ENCODE peak calls at places on chromosomes 7 and 10, in eight cellular contexts. One of them, this sample, is unnamed.

GRCh38 chr7:151408839-151409554 is 841 bp downstream of the WDR86 start:
- DNase-seq in neuronal stem cell: no peak
- DNase-seq in K562: no peak
- DNase-seq in mesendoderm: peak; percentile 89
- DNase-seq in Karpas-422: no peak
- DNase-seq in HCT116: no peak
- DNase-seq in mammary epithelial cell: no peak
- DNase-seq in IMR-90: no peak
- DNase-seq in this sample: no peak

GRCh38 chr7:84492565-84493034 is 298.0 kb upstream of the SEMA3A start:
- DNase-seq in HCT116: no peak
- DNase-seq in neuronal stem cell: no peak
- DNase-seq in IMR-90: no peak
- DNase-seq in Karpas-422: no peak
- DNase-seq in mesendoderm: no peak
- DNase-seq in K562: no peak
- DNase-seq in mammary epithelial cell: no peak
- DNase-seq in this sample: peak; percentile 75

GRCh38 chr7:141028767-141029166 is 14.0 kb upstream of the MRPS33 start:
- DNase-seq in IMR-90: no peak
- DNase-seq in mammary epithelial cell: no peak
- DNase-seq in neuronal stem cell: no peak
- DNase-seq in HCT116: no peak
- DNase-seq in K562: no peak
- DNase-seq in Karpas-422: no peak
- DNase-seq in mesendoderm: no peak
- DNase-seq in this sample: no peak

GRCh38 chr10:131280101-131280500 is 31.4 kb downstream of the TCERG1L start:
- DNase-seq in neuronal stem cell: no peak
- DNase-seq in IMR-90: no peak
- DNase-seq in Karpas-422: no peak
- DNase-seq in HCT116: no peak
- DNase-seq in mesendoderm: peak; percentile 100
- DNase-seq in mammary epithelial cell: no peak
- DNase-seq in K562: no peak
- DNase-seq in this sample: no peak

GRCh38 chr10:3206516-3207157 is 34.1 kb upstream of the PITRM1 start:
- DNase-seq in IMR-90: no peak
- DNase-seq in neuronal stem cell: no peak
- DNase-seq in Karpas-422: no peak
- DNase-seq in mesendoderm: no peak
- DNase-seq in mammary epithelial cell: no peak
- DNase-seq in HCT116: no peak
- DNase-seq in K562: peak; percentile 22
- DNase-seq in this sample: no peak

GRCh38 chr10:60958892-60959601 is 15.1 kb upstream of the RHOBTB1 start:
- DNase-seq in mammary epithelial cell: no peak
- DNase-seq in IMR-90: peak; percentile 57
- DNase-seq in Karpas-422: no peak
- DNase-seq in neuronal stem cell: no peak
- DNase-seq in HCT116: no peak
- DNase-seq in K562: no peak
- DNase-seq in mesendoderm: no peak
- DNase-seq in this sample: peak; percentile 55

GRCh38 chr7:135333946-135334345 is 100.3 kb downstream of the STRA8 start:
- DNase-seq in K562: no peak
- DNase-seq in mammary epithelial cell: no peak
- DNase-seq in IMR-90: no peak
- DNase-seq in mesendoderm: no peak
- DNase-seq in neuronal stem cell: no peak
- DNase-seq in Karpas-422: no peak
- DNase-seq in HCT116: no peak
- DNase-seq in this sample: no peak

GRCh38 chr7:30450123-30450982 is 28.2 kb downstream of the NOD1 start:
- DNase-seq in HCT116: no peak
- DNase-seq in neuronal stem cell: no peak
- DNase-seq in mesendoderm: no peak
- DNase-seq in K562: no peak
- DNase-seq in IMR-90: no peak
- DNase-seq in Karpas-422: no peak
- DNase-seq in mammary epithelial cell: no peak
- DNase-seq in this sample: no peak

GRCh38 chr7:116953372-116953726 is at the start of gene ST7:
- DNase-seq in IMR-90: peak; percentile 68
- DNase-seq in K562: no peak
- DNase-seq in HCT116: peak; percentile 42
- DNase-seq in mesendoderm: peak; percentile 76
- DNase-seq in mammary epithelial cell: peak; percentile 73
- DNase-seq in neuronal stem cell: peak; percentile 65
- DNase-seq in Karpas-422: peak; percentile 74
- DNase-seq in this sample: peak; percentile 93

GRCh38 chr10:22481687-22482539 is 136.6 kb downstream of the SPAG6 start:
- DNase-seq in neuronal stem cell: no peak
- DNase-seq in K562: peak; percentile 15
- DNase-seq in Karpas-422: no peak
- DNase-seq in mammary epithelial cell: peak; percentile 17
- DNase-seq in mesendoderm: peak; percentile 13
- DNase-seq in IMR-90: no peak
- DNase-seq in HCT116: no peak
- DNase-seq in this sample: peak; percentile 74

GRCh38 chr7:42946616-42946928 is 14.4 kb downstream of the MRPL32 start:
- DNase-seq in HCT116: no peak
- DNase-seq in Karpas-422: no peak
- DNase-seq in mesendoderm: no peak
- DNase-seq in neuronal stem cell: no peak
- DNase-seq in IMR-90: no peak
- DNase-seq in mammary epithelial cell: no peak
- DNase-seq in K562: no peak
- DNase-seq in this sample: no peak

DNA sequence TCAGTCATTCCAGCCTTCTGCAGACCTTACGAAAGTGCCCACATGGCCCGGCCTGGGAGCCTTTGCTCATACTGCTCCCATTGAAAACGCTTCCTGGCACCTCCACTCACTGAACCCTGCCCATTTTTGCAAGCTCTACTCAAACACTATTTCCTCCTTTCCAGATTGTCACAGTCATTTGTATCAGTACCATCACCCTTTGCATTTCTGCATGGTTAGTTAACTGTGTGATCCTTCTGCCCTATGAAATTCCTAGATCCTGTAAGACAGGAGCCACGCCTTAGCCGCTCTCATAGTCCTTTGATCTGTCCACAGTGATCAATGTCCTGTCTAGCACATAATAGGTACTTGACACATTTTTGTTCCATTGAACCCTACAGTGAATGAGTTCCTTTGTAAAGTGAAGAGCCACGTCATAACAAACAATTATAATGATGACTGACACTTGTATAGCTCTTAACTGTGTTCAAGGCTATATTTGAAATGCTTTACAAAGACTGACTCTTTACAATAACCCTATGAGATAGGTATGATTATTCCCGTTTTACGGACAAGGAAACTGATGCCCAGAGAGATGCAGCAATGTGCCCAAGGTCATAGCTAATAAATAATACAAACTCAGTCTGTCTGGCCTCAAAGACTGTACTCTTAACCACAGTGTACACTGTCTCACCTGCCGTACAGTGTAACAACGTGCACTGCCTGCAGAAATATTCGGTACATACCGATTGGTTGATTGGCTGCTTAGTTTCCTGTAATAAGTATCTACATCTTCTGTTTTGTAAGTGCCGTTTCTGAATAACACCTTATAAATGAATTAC is 16.6 kb upstream of the ITIH2 start:
- DNase-seq in mesendoderm: no peak
- DNase-seq in K562: no peak
- DNase-seq in Karpas-422: no peak
- DNase-seq in mammary epithelial cell: no peak
- DNase-seq in neuronal stem cell: no peak
- DNase-seq in IMR-90: no peak
- DNase-seq in HCT116: no peak
- DNase-seq in this sample: no peak
- H3K4me2 ChIP-seq in mesendoderm: no peak overlapping the region
- H3K4me2 ChIP-seq in K562: no peak overlapping the region
- H3K4me2 ChIP-seq in Karpas-422: peak overlapping the region; percentile 16
- H3K4me2 ChIP-seq in mammary epithelial cell: no peak overlapping the region
- H3K4me2 ChIP-seq in neuronal stem cell: no peak overlapping the region
- H3K4me2 ChIP-seq in IMR-90: no peak overlapping the region
- H3K4me2 ChIP-seq in HCT116: peak overlapping the region; percentile 34
- H3K4me2 ChIP-seq in this sample: no peak overlapping the region

GRCh38 chr7:5291301-5291700 is 8.6 kb downstream of the SLC29A4 start:
- DNase-seq in HCT116: no peak
- DNase-seq in IMR-90: no peak
- DNase-seq in K562: no peak
- DNase-seq in neuronal stem cell: no peak
- DNase-seq in mammary epithelial cell: no peak
- DNase-seq in Karpas-422: no peak
- DNase-seq in mesendoderm: no peak
- DNase-seq in this sample: no peak
- H3K9ac ChIP-seq in HCT116: no peak overlapping the region
- H3K9ac ChIP-seq in IMR-90: no peak overlapping the region
- H3K9ac ChIP-seq in K562: no peak overlapping the region
- H3K9ac ChIP-seq in neuronal stem cell: no peak overlapping the region
- H3K9ac ChIP-seq in mammary epithelial cell: no peak overlapping the region
- H3K9ac ChIP-seq in Karpas-422: no peak overlapping the region
- H3K9ac ChIP-seq in mesendoderm: no peak overlapping the region
- H3K9ac ChIP-seq in this sample: no peak overlapping the region

DNA sequence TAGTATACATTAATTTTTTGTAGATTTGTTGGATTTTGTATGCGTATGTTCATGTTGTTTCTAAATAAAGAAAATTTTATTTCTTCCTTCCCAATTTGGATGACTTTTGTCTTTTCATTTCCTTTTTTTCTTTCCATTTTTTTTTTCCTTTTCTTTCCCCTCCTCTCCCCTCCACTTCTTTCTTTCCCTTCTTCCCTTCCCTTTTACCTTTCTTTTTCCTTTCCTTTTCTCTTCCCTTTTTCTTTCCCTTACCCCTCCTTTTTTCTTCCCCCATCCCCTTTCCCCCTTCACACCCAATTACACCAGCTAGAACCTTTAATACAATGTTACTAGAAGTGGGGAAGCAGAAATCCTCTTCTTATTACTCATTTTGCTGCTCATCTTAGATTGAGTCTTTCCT is 6.0 kb downstream of the KIF20B start:
- DNase-seq in mammary epithelial cell: no peak
- DNase-seq in mesendoderm: no peak
- DNase-seq in HCT116: no peak
- DNase-seq in Karpas-422: no peak
- DNase-seq in K562: no peak
- DNase-seq in IMR-90: no peak
- DNase-seq in neuronal stem cell: no peak
- DNase-seq in this sample: no peak
- H3K4me2 ChIP-seq in mammary epithelial cell: no peak overlapping the region
- H3K4me2 ChIP-seq in mesendoderm: no peak overlapping the region
- H3K4me2 ChIP-seq in HCT116: no peak overlapping the region
- H3K4me2 ChIP-seq in Karpas-422: no peak overlapping the region
- H3K4me2 ChIP-seq in K562: no peak overlapping the region
- H3K4me2 ChIP-seq in IMR-90: no peak overlapping the region
- H3K4me2 ChIP-seq in neuronal stem cell: no peak overlapping the region
- H3K4me2 ChIP-seq in this sample: peak overlapping the region; percentile 50

DNA sequence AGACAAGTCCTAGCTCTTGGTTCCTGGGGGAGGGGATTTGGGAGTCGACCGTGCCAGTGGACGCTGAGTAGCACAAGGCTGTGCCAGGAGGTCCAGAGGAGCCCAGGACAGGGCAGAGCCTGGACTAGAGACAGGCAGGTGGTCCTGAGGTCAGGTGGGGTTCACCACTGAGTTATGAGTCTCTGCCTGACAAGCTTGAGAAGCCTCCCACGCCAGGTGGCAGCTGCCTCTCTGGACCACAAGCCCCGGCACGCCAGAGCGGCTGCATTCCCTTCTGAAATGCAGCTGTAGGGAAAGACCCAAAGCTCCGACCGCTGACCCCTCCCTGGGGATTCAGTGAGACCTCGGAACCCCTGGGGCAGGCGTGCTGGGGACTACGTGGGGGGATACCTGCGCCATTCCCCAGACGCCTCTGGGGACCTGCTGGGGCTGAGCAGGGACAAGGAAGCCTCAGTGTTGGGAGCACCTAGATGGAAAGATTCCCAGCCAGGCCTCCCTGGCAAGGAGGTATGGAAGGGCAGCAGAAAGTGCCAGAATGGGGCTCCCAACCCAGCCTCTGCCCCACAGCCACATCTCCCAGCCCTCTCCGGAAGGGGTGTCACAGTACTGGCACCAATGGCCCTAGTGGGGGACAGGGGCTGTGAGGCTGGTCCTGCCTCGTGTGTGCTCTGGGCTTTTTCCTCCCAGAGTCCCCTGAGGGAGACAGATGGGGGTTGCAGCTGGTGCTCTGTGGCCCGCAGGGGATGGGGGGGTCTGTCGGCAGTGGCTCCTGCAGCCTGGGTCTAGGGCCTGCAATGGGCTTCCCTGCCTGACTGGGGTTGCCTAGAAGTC is 29.0 kb downstream of the PDGFA start:
- DNase-seq in HCT116: no peak
- DNase-seq in Karpas-422: no peak
- DNase-seq in neuronal stem cell: no peak
- DNase-seq in K562: no peak
- DNase-seq in IMR-90: no peak
- DNase-seq in mesendoderm: no peak
- DNase-seq in mammary epithelial cell: peak; percentile 70
- DNase-seq in this sample: no peak
- H3K9ac ChIP-seq in HCT116: no peak overlapping the region
- H3K9ac ChIP-seq in Karpas-422: no peak overlapping the region
- H3K9ac ChIP-seq in neuronal stem cell: no peak overlapping the region
- H3K9ac ChIP-seq in K562: no peak overlapping the region
- H3K9ac ChIP-seq in IMR-90: no peak overlapping the region
- H3K9ac ChIP-seq in mesendoderm: no peak overlapping the region
- H3K9ac ChIP-seq in mammary epithelial cell: no peak overlapping the region
- H3K9ac ChIP-seq in this sample: no peak overlapping the region